ENCODE peak calls at places on chromosomes 12 and 14, in ten cellular contexts. One of them, this sample, is unnamed.

GRCh38 chr12:33672879-33673577 is 233.4 kb upstream of the SYT10 start:
- DNase-seq in NCI-H1092 treated with DMSO at 0.1 percent for 48 hours: no peak
- DNase-seq in upper lobe of right lung: no peak
- DNase-seq in ovary: no peak
- DNase-seq in AG10803: no peak
- DNase-seq in activated T-helper 9 cell treated with anti-CD3 and anti-CD28 coated beads, Interleukin-2, amount 50 U/mL, for 16 hours: no peak
- DNase-seq in heart right ventricle: no peak
- DNase-seq in mammary epithelial cell: no peak
- DNase-seq in HEK293T: no peak
- DNase-seq in ELR: no peak
- DNase-seq in this sample: no peak

GRCh38 chr14:22065372-22065771 is 391.8 kb upstream of the OR4E1 start:
- DNase-seq in heart right ventricle: no peak
- DNase-seq in mammary epithelial cell: no peak
- DNase-seq in NCI-H1092 treated with DMSO at 0.1 percent for 48 hours: no peak
- DNase-seq in upper lobe of right lung: no peak
- DNase-seq in ELR: no peak
- DNase-seq in AG10803: no peak
- DNase-seq in activated T-helper 9 cell treated with anti-CD3 and anti-CD28 coated beads, Interleukin-2, amount 50 U/mL, for 16 hours: no peak
- DNase-seq in ovary: no peak
- DNase-seq in HEK293T: no peak
- DNase-seq in this sample: no peak

GRCh38 chr12:108561852-108562347 is 496 bp upstream of the ISCU start:
- DNase-seq in AG10803: no peak
- DNase-seq in activated T-helper 9 cell treated with anti-CD3 and anti-CD28 coated beads, Interleukin-2, amount 50 U/mL, for 16 hours: no peak
- DNase-seq in upper lobe of right lung: no peak
- DNase-seq in ovary: no peak
- DNase-seq in NCI-H1092 treated with DMSO at 0.1 percent for 48 hours: no peak
- DNase-seq in ELR: no peak
- DNase-seq in mammary epithelial cell: no peak
- DNase-seq in heart right ventricle: no peak
- DNase-seq in HEK293T: no peak
- DNase-seq in this sample: no peak

GRCh38 chr12:124387510-124387855 is 92.6 kb downstream of the RFLNA start:
- DNase-seq in HEK293T: no peak
- DNase-seq in upper lobe of right lung: peak
- DNase-seq in NCI-H1092 treated with DMSO at 0.1 percent for 48 hours: peak
- DNase-seq in AG10803: no peak
- DNase-seq in ovary: no peak
- DNase-seq in activated T-helper 9 cell treated with anti-CD3 and anti-CD28 coated beads, Interleukin-2, amount 50 U/mL, for 16 hours: no peak
- DNase-seq in mammary epithelial cell: no peak
- DNase-seq in heart right ventricle: peak
- DNase-seq in ELR: peak
- DNase-seq in this sample: no peak

GRCh38 chr12:21634245-21634644 is 23.4 kb downstream of the LDHB start:
- DNase-seq in HEK293T: no peak
- DNase-seq in ELR: no peak
- DNase-seq in heart right ventricle: no peak
- DNase-seq in upper lobe of right lung: no peak
- DNase-seq in activated T-helper 9 cell treated with anti-CD3 and anti-CD28 coated beads, Interleukin-2, amount 50 U/mL, for 16 hours: no peak
- DNase-seq in NCI-H1092 treated with DMSO at 0.1 percent for 48 hours: no peak
- DNase-seq in AG10803: no peak
- DNase-seq in mammary epithelial cell: no peak
- DNase-seq in ovary: no peak
- DNase-seq in this sample: no peak

GRCh38 chr12:108622425-108622824 is 11.3 kb downstream of the SELPLG start:
- DNase-seq in NCI-H1092 treated with DMSO at 0.1 percent for 48 hours: no peak
- DNase-seq in AG10803: peak
- DNase-seq in activated T-helper 9 cell treated with anti-CD3 and anti-CD28 coated beads, Interleukin-2, amount 50 U/mL, for 16 hours: no peak
- DNase-seq in ovary: no peak
- DNase-seq in HEK293T: no peak
- DNase-seq in ELR: no peak
- DNase-seq in mammary epithelial cell: no peak
- DNase-seq in heart right ventricle: no peak
- DNase-seq in upper lobe of right lung: no peak
- DNase-seq in this sample: no peak

GRCh38 chr14:76926521-76927251 is 100.5 kb downstream of the LRRC74A start:
- DNase-seq in upper lobe of right lung: no peak
- DNase-seq in mammary epithelial cell: no peak
- DNase-seq in NCI-H1092 treated with DMSO at 0.1 percent for 48 hours: peak
- DNase-seq in ELR: peak
- DNase-seq in AG10803: peak
- DNase-seq in HEK293T: no peak
- DNase-seq in activated T-helper 9 cell treated with anti-CD3 and anti-CD28 coated beads, Interleukin-2, amount 50 U/mL, for 16 hours: peak
- DNase-seq in ovary: peak
- DNase-seq in heart right ventricle: peak
- DNase-seq in this sample: peak

GRCh38 chr14:101350710-101351109 is 210.6 kb upstream of the DIO3 start:
- DNase-seq in HEK293T: no peak
- DNase-seq in heart right ventricle: no peak
- DNase-seq in ovary: no peak
- DNase-seq in mammary epithelial cell: no peak
- DNase-seq in activated T-helper 9 cell treated with anti-CD3 and anti-CD28 coated beads, Interleukin-2, amount 50 U/mL, for 16 hours: no peak
- DNase-seq in NCI-H1092 treated with DMSO at 0.1 percent for 48 hours: no peak
- DNase-seq in ELR: no peak
- DNase-seq in AG10803: no peak
- DNase-seq in upper lobe of right lung: no peak
- DNase-seq in this sample: no peak

GRCh38 chr12:117486840-117487659 is 125.6 kb upstream of the NOS1 start:
- DNase-seq in AG10803: peak
- DNase-seq in NCI-H1092 treated with DMSO at 0.1 percent for 48 hours: no peak
- DNase-seq in ovary: no peak
- DNase-seq in mammary epithelial cell: no peak
- DNase-seq in HEK293T: no peak
- DNase-seq in heart right ventricle: peak
- DNase-seq in ELR: peak
- DNase-seq in activated T-helper 9 cell treated with anti-CD3 and anti-CD28 coated beads, Interleukin-2, amount 50 U/mL, for 16 hours: no peak
- DNase-seq in upper lobe of right lung: no peak
- DNase-seq in this sample: peak

GRCh38 chr14:87944987-87945604 is 47.9 kb downstream of the GALC start:
- DNase-seq in AG10803: peak
- DNase-seq in HEK293T: peak
- DNase-seq in upper lobe of right lung: no peak
- DNase-seq in ovary: no peak
- DNase-seq in ELR: peak
- DNase-seq in NCI-H1092 treated with DMSO at 0.1 percent for 48 hours: peak
- DNase-seq in mammary epithelial cell: peak
- DNase-seq in activated T-helper 9 cell treated with anti-CD3 and anti-CD28 coated beads, Interleukin-2, amount 50 U/mL, for 16 hours: no peak
- DNase-seq in heart right ventricle: no peak
- DNase-seq in this sample: peak

GRCh38 chr14:68794856-68795601 is 2.2 kb upstream of the ZFP36L1 start:
- DNase-seq in mammary epithelial cell: peak
- DNase-seq in heart right ventricle: no peak
- DNase-seq in NCI-H1092 treated with DMSO at 0.1 percent for 48 hours: no peak
- DNase-seq in activated T-helper 9 cell treated with anti-CD3 and anti-CD28 coated beads, Interleukin-2, amount 50 U/mL, for 16 hours: peak
- DNase-seq in ELR: peak
- DNase-seq in HEK293T: peak
- DNase-seq in ovary: no peak
- DNase-seq in AG10803: peak
- DNase-seq in upper lobe of right lung: peak
- DNase-seq in this sample: peak

GRCh38 chr12:70774055-70774454 is 136.8 kb upstream of the PTPRB start:
- DNase-seq in heart right ventricle: no peak
- DNase-seq in AG10803: peak
- DNase-seq in upper lobe of right lung: no peak
- DNase-seq in NCI-H1092 treated with DMSO at 0.1 percent for 48 hours: peak
- DNase-seq in mammary epithelial cell: peak
- DNase-seq in HEK293T: no peak
- DNase-seq in activated T-helper 9 cell treated with anti-CD3 and anti-CD28 coated beads, Interleukin-2, amount 50 U/mL, for 16 hours: no peak
- DNase-seq in ovary: no peak
- DNase-seq in ELR: peak
- DNase-seq in this sample: peak

GRCh38 chr14:49893309-49894213 is 679 bp downstream of the ARF6 start:
- DNase-seq in mammary epithelial cell: peak
- DNase-seq in AG10803: peak
- DNase-seq in activated T-helper 9 cell treated with anti-CD3 and anti-CD28 coated beads, Interleukin-2, amount 50 U/mL, for 16 hours: peak
- DNase-seq in ovary: peak
- DNase-seq in NCI-H1092 treated with DMSO at 0.1 percent for 48 hours: peak
- DNase-seq in ELR: peak
- DNase-seq in heart right ventricle: peak
- DNase-seq in HEK293T: peak
- DNase-seq in upper lobe of right lung: peak
- DNase-seq in this sample: peak

GRCh38 chr12:67320614-67321305 is 51.6 kb downstream of the CAND1 start:
- DNase-seq in ELR: peak
- DNase-seq in NCI-H1092 treated with DMSO at 0.1 percent for 48 hours: no peak
- DNase-seq in heart right ventricle: no peak
- DNase-seq in mammary epithelial cell: peak
- DNase-seq in ovary: no peak
- DNase-seq in activated T-helper 9 cell treated with anti-CD3 and anti-CD28 coated beads, Interleukin-2, amount 50 U/mL, for 16 hours: no peak
- DNase-seq in upper lobe of right lung: no peak
- DNase-seq in AG10803: peak
- DNase-seq in HEK293T: no peak
- DNase-seq in this sample: no peak

GRCh38 chr14:54743382-54743781 is 159.2 kb downstream of the GCH1 start:
- DNase-seq in ovary: no peak
- DNase-seq in mammary epithelial cell: no peak
- DNase-seq in AG10803: no peak
- DNase-seq in ELR: no peak
- DNase-seq in activated T-helper 9 cell treated with anti-CD3 and anti-CD28 coated beads, Interleukin-2, amount 50 U/mL, for 16 hours: no peak
- DNase-seq in upper lobe of right lung: no peak
- DNase-seq in NCI-H1092 treated with DMSO at 0.1 percent for 48 hours: no peak
- DNase-seq in heart right ventricle: no peak
- DNase-seq in HEK293T: no peak
- DNase-seq in this sample: no peak

GRCh38 chr12:68792952-68793351 is 15.0 kb upstream of the MDM2 start:
- DNase-seq in ELR: peak
- DNase-seq in HEK293T: peak
- DNase-seq in AG10803: no peak
- DNase-seq in ovary: no peak
- DNase-seq in upper lobe of right lung: no peak
- DNase-seq in activated T-helper 9 cell treated with anti-CD3 and anti-CD28 coated beads, Interleukin-2, amount 50 U/mL, for 16 hours: no peak
- DNase-seq in mammary epithelial cell: peak
- DNase-seq in heart right ventricle: no peak
- DNase-seq in NCI-H1092 treated with DMSO at 0.1 percent for 48 hours: no peak
- DNase-seq in this sample: peak

GRCh38 chr12:114476159-114476558 is 70.2 kb upstream of the TBX5 start:
- DNase-seq in ovary: no peak
- DNase-seq in activated T-helper 9 cell treated with anti-CD3 and anti-CD28 coated beads, Interleukin-2, amount 50 U/mL, for 16 hours: no peak
- DNase-seq in heart right ventricle: no peak
- DNase-seq in mammary epithelial cell: peak
- DNase-seq in upper lobe of right lung: no peak
- DNase-seq in NCI-H1092 treated with DMSO at 0.1 percent for 48 hours: peak
- DNase-seq in ELR: peak
- DNase-seq in AG10803: peak
- DNase-seq in HEK293T: peak
- DNase-seq in this sample: peak

GRCh38 chr12:64736771-64737170 is 22.4 kb downstream of the GNS start:
- DNase-seq in activated T-helper 9 cell treated with anti-CD3 and anti-CD28 coated beads, Interleukin-2, amount 50 U/mL, for 16 hours: no peak
- DNase-seq in heart right ventricle: no peak
- DNase-seq in ovary: no peak
- DNase-seq in NCI-H1092 treated with DMSO at 0.1 percent for 48 hours: no peak
- DNase-seq in upper lobe of right lung: no peak
- DNase-seq in mammary epithelial cell: peak
- DNase-seq in AG10803: no peak
- DNase-seq in HEK293T: no peak
- DNase-seq in ELR: no peak
- DNase-seq in this sample: no peak

GRCh38 chr12:64452559-64453329 is 824 bp downstream of the TBK1 start:
- DNase-seq in ELR: peak
- DNase-seq in mammary epithelial cell: peak
- DNase-seq in HEK293T: peak
- DNase-seq in upper lobe of right lung: no peak
- DNase-seq in activated T-helper 9 cell treated with anti-CD3 and anti-CD28 coated beads, Interleukin-2, amount 50 U/mL, for 16 hours: no peak
- DNase-seq in NCI-H1092 treated with DMSO at 0.1 percent for 48 hours: peak
- DNase-seq in AG10803: peak
- DNase-seq in ovary: no peak
- DNase-seq in heart right ventricle: no peak
- DNase-seq in this sample: peak

GRCh38 chr12:121872546-121873223 is 14.0 kb upstream of the HPD start:
- DNase-seq in activated T-helper 9 cell treated with anti-CD3 and anti-CD28 coated beads, Interleukin-2, amount 50 U/mL, for 16 hours: no peak
- DNase-seq in mammary epithelial cell: peak
- DNase-seq in HEK293T: no peak
- DNase-seq in AG10803: peak
- DNase-seq in ELR: peak
- DNase-seq in NCI-H1092 treated with DMSO at 0.1 percent for 48 hours: no peak
- DNase-seq in ovary: peak
- DNase-seq in upper lobe of right lung: no peak
- DNase-seq in heart right ventricle: peak
- DNase-seq in this sample: peak

GRCh38 chr12:122022393-122023338 is 982 bp downstream of the BCL7A start:
- DNase-seq in HEK293T: peak
- DNase-seq in AG10803: peak
- DNase-seq in activated T-helper 9 cell treated with anti-CD3 and anti-CD28 coated beads, Interleukin-2, amount 50 U/mL, for 16 hours: no peak
- DNase-seq in ELR: peak
- DNase-seq in NCI-H1092 treated with DMSO at 0.1 percent for 48 hours: peak
- DNase-seq in upper lobe of right lung: peak
- DNase-seq in heart right ventricle: no peak
- DNase-seq in mammary epithelial cell: no peak
- DNase-seq in ovary: peak
- DNase-seq in this sample: peak

GRCh38 chr14:75279739-75280447 is 1.3 kb downstream of the FOS start:
- DNase-seq in HEK293T: no peak
- DNase-seq in mammary epithelial cell: peak
- DNase-seq in ELR: no peak
- DNase-seq in AG10803: peak
- DNase-seq in activated T-helper 9 cell treated with anti-CD3 and anti-CD28 coated beads, Interleukin-2, amount 50 U/mL, for 16 hours: no peak
- DNase-seq in upper lobe of right lung: peak
- DNase-seq in ovary: peak
- DNase-seq in NCI-H1092 treated with DMSO at 0.1 percent for 48 hours: no peak
- DNase-seq in heart right ventricle: no peak
- DNase-seq in this sample: peak

GRCh38 chr12:130382818-130383217 is 45.1 kb downstream of the PIWIL1 start:
- DNase-seq in upper lobe of right lung: no peak
- DNase-seq in mammary epithelial cell: no peak
- DNase-seq in ELR: no peak
- DNase-seq in AG10803: no peak
- DNase-seq in ovary: no peak
- DNase-seq in HEK293T: no peak
- DNase-seq in heart right ventricle: no peak
- DNase-seq in activated T-helper 9 cell treated with anti-CD3 and anti-CD28 coated beads, Interleukin-2, amount 50 U/mL, for 16 hours: no peak
- DNase-seq in NCI-H1092 treated with DMSO at 0.1 percent for 48 hours: no peak
- DNase-seq in this sample: no peak

GRCh38 chr12:82174936-82175335 is 183.3 kb downstream of the CCDC59 start:
- DNase-seq in HEK293T: peak
- DNase-seq in ovary: no peak
- DNase-seq in NCI-H1092 treated with DMSO at 0.1 percent for 48 hours: peak
- DNase-seq in AG10803: no peak
- DNase-seq in heart right ventricle: no peak
- DNase-seq in upper lobe of right lung: no peak
- DNase-seq in mammary epithelial cell: no peak
- DNase-seq in ELR: no peak
- DNase-seq in activated T-helper 9 cell treated with anti-CD3 and anti-CD28 coated beads, Interleukin-2, amount 50 U/mL, for 16 hours: no peak
- DNase-seq in this sample: no peak

GRCh38 chr12:64099430-64099829 is 122.7 kb downstream of the KICS2 start:
- DNase-seq in heart right ventricle: no peak
- DNase-seq in HEK293T: no peak
- DNase-seq in ELR: peak
- DNase-seq in NCI-H1092 treated with DMSO at 0.1 percent for 48 hours: no peak
- DNase-seq in ovary: no peak
- DNase-seq in activated T-helper 9 cell treated with anti-CD3 and anti-CD28 coated beads, Interleukin-2, amount 50 U/mL, for 16 hours: no peak
- DNase-seq in AG10803: peak
- DNase-seq in mammary epithelial cell: peak
- DNase-seq in upper lobe of right lung: no peak
- DNase-seq in this sample: peak

GRCh38 chr12:28223853-28224252 is 33.6 kb downstream of the CCDC91 start:
- DNase-seq in HEK293T: no peak
- DNase-seq in heart right ventricle: no peak
- DNase-seq in NCI-H1092 treated with DMSO at 0.1 percent for 48 hours: no peak
- DNase-seq in upper lobe of right lung: no peak
- DNase-seq in AG10803: no peak
- DNase-seq in ELR: no peak
- DNase-seq in ovary: no peak
- DNase-seq in mammary epithelial cell: no peak
- DNase-seq in activated T-helper 9 cell treated with anti-CD3 and anti-CD28 coated beads, Interleukin-2, amount 50 U/mL, for 16 hours: no peak
- DNase-seq in this sample: no peak

GRCh38 chr12:52202361-52203078 is 10.7 kb upstream of the KRT80 start:
- DNase-seq in mammary epithelial cell: no peak
- DNase-seq in heart right ventricle: no peak
- DNase-seq in AG10803: no peak
- DNase-seq in ELR: no peak
- DNase-seq in activated T-helper 9 cell treated with anti-CD3 and anti-CD28 coated beads, Interleukin-2, amount 50 U/mL, for 16 hours: no peak
- DNase-seq in NCI-H1092 treated with DMSO at 0.1 percent for 48 hours: peak
- DNase-seq in ovary: peak
- DNase-seq in upper lobe of right lung: peak
- DNase-seq in HEK293T: no peak
- DNase-seq in this sample: peak

GRCh38 chr14:57209561-57209960 is 59.1 kb downstream of the EXOC5 start:
- DNase-seq in HEK293T: no peak
- DNase-seq in ELR: peak
- DNase-seq in AG10803: peak
- DNase-seq in activated T-helper 9 cell treated with anti-CD3 and anti-CD28 coated beads, Interleukin-2, amount 50 U/mL, for 16 hours: no peak
- DNase-seq in upper lobe of right lung: no peak
- DNase-seq in mammary epithelial cell: peak
- DNase-seq in heart right ventricle: no peak
- DNase-seq in ovary: no peak
- DNase-seq in NCI-H1092 treated with DMSO at 0.1 percent for 48 hours: no peak
- DNase-seq in this sample: peak